ENCODE peak calls at places on chromosomes 7 and 10, in four cellular contexts. D, N, U and J are unnamed samples. For H3K9me3, the result is how much of the 10 kb centered on the place peaks cover.

GRCh38 chr7:101814081-101814995 is 3.1 kb upstream of the CUX1 start:
- DNase-seq in D (peak), N (peak), U (peak), J (peak)

GRCh38 chr7:43764039-43764789 is 5.7 kb downstream of the BLVRA start:
- DNase-seq in D (peak), N (peak), U (peak), J (no peak)

GRCh38 chr10:110485541-110485940 is 12.2 kb upstream of the DUSP5 start:
- DNase-seq in D (no peak), N (no peak), U (no peak), J (no peak)

GRCh38 chr10:28137907-28138880 is 139.3 kb upstream of the ODAD2 start:
- DNase-seq in D (no peak), N (no peak), U (no peak), J (no peak)

GRCh38 chr10:90424730-90425129 is 433.1 kb downstream of the HTR7 start:
- DNase-seq in D (no peak), N (no peak), U (no peak), J (no peak)

GRCh38 chr10:71765176-71765906 is 8.0 kb downstream of the VSIR start:
- DNase-seq in D (no peak), N (no peak), U (peak), J (no peak)

GRCh38 chr7:92631830-92632487 is 41.8 kb upstream of the FAM133B start:
- DNase-seq in D (no peak), N (no peak), U (no peak), J (no peak)

GRCh38 chr7:118754608-118755007 is 530.1 kb downstream of the ANKRD7 start:
- DNase-seq in D (no peak), N (no peak), U (no peak), J (no peak)

GRCh38 chr7:67788689-67789088 is 792.1 kb downstream of the TYW1 start:
- DNase-seq in D (no peak), N (no peak), U (peak), J (peak)

GRCh38 chr7:122743211-122743610 is 40.5 kb upstream of the RNF148 start:
- DNase-seq in D (no peak), N (no peak), U (no peak), J (no peak)

GRCh38 chr10:84329094-84329611 is 764 bp downstream of the CCSER2 start:
- DNase-seq in D (no peak), N (peak), U (peak), J (peak)

GRCh38 chr10:79098596-79099015 is 29.8 kb downstream of the ZMIZ1 start:
- DNase-seq in D (no peak), N (no peak), U (no peak), J (no peak)

GRCh38 chr10:131580076-131580652 is 268.6 kb upstream of the TCERG1L start:
- DNase-seq in D (no peak), N (no peak), U (peak), J (no peak)

GRCh38 chr10:23362879-23363787 is 18.5 kb upstream of the C10orf67 start:
- DNase-seq in D (no peak), N (no peak), U (no peak), J (no peak)

GRCh38 chr10:11326919-11327318 is 284.5 kb downstream of the USP6NL start:
- DNase-seq in D (no peak), N (no peak), U (no peak), J (no peak)

DNA sequence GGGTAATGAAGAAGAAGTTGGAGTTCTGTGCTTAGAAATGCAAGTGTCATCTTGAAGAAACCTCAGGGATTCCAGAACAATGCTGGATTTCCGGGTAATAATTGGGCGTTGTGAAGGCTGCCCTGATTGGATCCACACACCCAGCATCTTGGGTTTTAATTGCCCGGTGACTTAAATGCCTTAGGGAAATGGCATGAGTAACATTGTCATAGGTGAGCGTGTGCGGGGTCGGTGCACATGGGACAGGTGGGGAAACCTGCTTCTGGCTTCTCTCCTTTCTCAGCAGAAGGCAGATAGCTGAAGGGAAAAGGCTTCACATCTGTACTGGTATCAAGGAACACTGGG is 15.2 kb upstream of the CAMK1D start:
- DNase-seq in D (no peak), N (no peak), U (no peak), J (no peak)
- H3K4me3 ChIP-seq in D (no peak), N (no peak), U (no peak), J (no peak)

DNA sequence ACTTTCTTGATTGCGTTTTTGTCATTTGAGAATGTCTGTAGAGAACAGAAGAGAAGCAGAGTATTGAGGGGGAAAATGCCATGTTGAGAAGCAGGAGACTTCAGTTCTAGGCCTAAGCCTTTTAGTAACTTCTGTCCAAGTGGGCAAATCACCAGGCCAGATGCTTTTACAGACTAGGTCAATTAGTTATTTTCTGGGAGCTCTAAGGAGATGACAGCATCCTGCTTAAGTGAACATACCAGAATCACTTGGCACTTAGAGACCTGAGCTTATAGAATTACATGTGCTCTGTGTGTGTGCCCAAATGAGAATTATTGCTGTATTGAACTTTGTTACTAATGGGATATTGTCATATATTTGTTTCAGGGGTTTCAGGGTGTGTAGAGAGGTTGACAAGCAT is 24.0 kb downstream of the AGK start:
- DNase-seq in D (no peak), N (no peak), U (no peak), J (no peak)
- H3K9me3 ChIP-seq in D (under half), N (under half), U (under half), J (under half)

GRCh38 chr7:105829681-105830322 is 46.6 kb downstream of the ATXN7L1 start:
- DNase-seq in D (no peak), N (no peak), U (no peak), J (no peak)
- H3K4me3 ChIP-seq in D (no peak), N (no peak), U (no peak), J (no peak)

GRCh38 chr10:1577371-1577770 is 160.0 kb downstream of the ADARB2 start:
- DNase-seq in D (no peak), N (no peak), U (peak), J (no peak)
- H3K9me3 ChIP-seq in D (under half), N (under half), U (under half), J (under half)

DNA sequence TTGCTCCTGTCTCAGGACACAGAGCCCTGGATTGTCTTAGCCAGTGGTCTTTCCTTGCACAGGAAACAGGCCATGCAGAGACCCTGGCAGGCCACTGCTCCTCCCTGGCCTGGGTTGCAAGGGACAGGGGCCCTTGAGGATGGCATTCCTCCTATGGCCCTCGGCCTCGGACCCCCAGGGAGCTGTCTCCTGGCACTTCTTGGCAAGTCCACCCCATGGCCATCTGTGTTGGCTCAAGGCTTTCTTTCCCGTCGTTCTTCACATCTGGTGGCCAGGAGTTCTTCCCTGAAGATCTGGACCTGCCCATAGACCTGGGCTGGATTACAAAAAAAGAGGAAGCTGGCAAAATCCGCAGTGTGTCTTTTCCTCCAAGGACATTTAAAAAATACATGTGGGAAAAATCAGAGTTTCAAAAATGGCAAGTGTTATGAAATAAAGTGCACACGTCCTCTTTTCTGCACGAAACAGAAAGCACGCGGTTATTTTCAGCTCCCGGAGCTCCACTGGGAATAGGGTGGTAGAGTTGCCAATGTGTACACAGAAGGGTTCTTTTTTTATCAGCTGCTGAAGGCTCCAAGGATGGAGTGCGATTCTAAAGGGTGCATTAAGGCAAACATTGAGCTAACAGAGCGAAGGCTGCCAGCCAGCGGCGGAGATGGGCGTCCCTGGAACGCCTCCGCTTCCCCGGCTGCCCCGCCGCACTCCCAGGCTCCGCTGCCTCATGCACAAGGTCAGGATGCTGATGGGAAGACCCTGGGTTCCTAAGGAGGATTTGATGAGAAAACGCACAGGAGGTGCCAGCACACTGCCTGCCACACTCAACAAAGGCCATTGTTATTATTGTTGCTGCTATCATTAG is 62.8 kb upstream of the FAM20C start:
- DNase-seq in D (no peak), N (no peak), U (no peak), J (no peak)
- H3K4me3 ChIP-seq in D (no peak), N (no peak), U (no peak), J (no peak)

DNA sequence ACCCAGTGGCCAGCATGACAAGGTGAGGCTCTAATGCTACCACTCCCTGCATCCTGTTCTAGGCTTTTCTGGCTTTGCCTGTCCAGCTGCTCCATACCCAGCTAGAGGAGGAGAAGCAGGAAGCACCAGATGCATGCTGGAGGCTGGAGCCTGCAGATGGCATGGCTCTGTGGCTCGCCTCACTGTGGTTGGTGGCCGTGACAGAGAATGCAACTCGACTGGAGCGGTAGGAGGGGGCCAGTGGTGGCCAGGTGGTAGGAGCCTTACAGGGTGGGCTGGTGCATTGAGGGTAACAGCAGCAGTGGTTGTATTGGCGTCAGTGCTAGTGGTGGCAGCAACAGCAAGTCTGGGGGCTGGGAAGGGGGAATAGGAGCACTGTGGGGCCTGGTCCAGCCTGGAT is 128.6 kb downstream of the ZNF248 start:
- DNase-seq in D (no peak), N (no peak), U (no peak), J (no peak)
- H3K9me3 ChIP-seq in D (under half), N (under half), U (under half), J (under half)